ENCODE peak calls at places on chromosome 19, in seven cellular contexts. C, T, V, D, N, P and F are unnamed samples.

GRCh38 chr19:39045506-39045905 is 13.2 kb upstream of the FBXO27 start:
- ATAC-seq in C (no peak), T (no peak), V (no peak), D (no peak), N (no peak), P (no peak), F (no peak)

GRCh38 chr19:16446108-16447014 is 25.4 kb downstream of the EPS15L1 start:
- ATAC-seq in C (no peak), T (no peak), V (no peak), D (no peak), N (peak), P (no peak), F (peak)

GRCh38 chr19:30682576-30683536 is 310.7 kb downstream of the ZNF536 start:
- ATAC-seq in C (no peak), T (peak), V (peak), D (peak), N (peak), P (peak), F (peak)

GRCh38 chr19:49801966-49802661 is 11.0 kb downstream of the FUZ start:
- ATAC-seq in C (no peak), T (peak), V (peak), D (no peak), N (peak), P (peak), F (peak)

GRCh38 chr19:17109962-17110598 is 34.5 kb downstream of the MYO9B start:
- ATAC-seq in C (peak), T (no peak), V (peak), D (peak), N (peak), P (no peak), F (no peak)

GRCh38 chr19:55519461-55520311 is 17.2 kb downstream of the SBK2 start:
- ATAC-seq in C (no peak), T (no peak), V (no peak), D (no peak), N (no peak), P (peak), F (no peak)

GRCh38 chr19:14056069-14056666 is 5.7 kb downstream of the PALM3 start:
- ATAC-seq in C (no peak), T (no peak), V (no peak), D (no peak), N (no peak), P (no peak), F (no peak)

GRCh38 chr19:15300533-15301194 is 31.7 kb downstream of the BRD4 start:
- ATAC-seq in C (no peak), T (no peak), V (no peak), D (no peak), N (no peak), P (no peak), F (no peak)

GRCh38 chr19:17328517-17329060 is 6.1 kb downstream of the ANO8 start:
- ATAC-seq in C (peak), T (no peak), V (no peak), D (peak), N (no peak), P (no peak), F (no peak)

GRCh38 chr19:15050639-15051038 is 1.4 kb downstream of the CASP14 start:
- ATAC-seq in C (no peak), T (no peak), V (no peak), D (no peak), N (no peak), P (no peak), F (no peak)

GRCh38 chr19:42542791-42543190 is 14.5 kb upstream of the CEACAM1 start:
- ATAC-seq in C (no peak), T (no peak), V (no peak), D (no peak), N (no peak), P (peak), F (no peak)

GRCh38 chr19:41887711-41888382 is 4.9 kb downstream of the ARHGEF1 start:
- ATAC-seq in C (peak), T (peak), V (no peak), D (peak), N (no peak), P (no peak), F (no peak)

GRCh38 chr19:33247441-33247819 is 21.8 kb upstream of the SLC7A10 start:
- ATAC-seq in C (no peak), T (no peak), V (no peak), D (no peak), N (no peak), P (no peak), F (no peak)

GRCh38 chr19:21586341-21587116 is 81.1 kb downstream of the ZNF429 start:
- ATAC-seq in C (no peak), T (peak), V (peak), D (peak), N (peak), P (no peak), F (peak)

GRCh38 chr19:43504426-43505185 is at the start of gene PHLDB3:
- ATAC-seq in C (peak), T (peak), V (peak), D (peak), N (peak), P (peak), F (peak)

GRCh38 chr19:38277969-38278680 is 13.8 kb downstream of the SPINT2 start:
- ATAC-seq in C (no peak), T (peak), V (peak), D (no peak), N (peak), P (no peak), F (peak)

GRCh38 chr19:47143322-47144073 is 12.9 kb downstream of the SAE1 start:
- ATAC-seq in C (no peak), T (no peak), V (no peak), D (no peak), N (no peak), P (no peak), F (peak)

GRCh38 chr19:49362048-49362925 is at the start of gene TEAD2:
- ATAC-seq in C (no peak), T (no peak), V (peak), D (no peak), N (peak), P (peak), F (peak)

GRCh38 chr19:39709026-39709872 is 5.0 kb downstream of the LGALS14 start:
- ATAC-seq in C (no peak), T (no peak), V (no peak), D (no peak), N (no peak), P (no peak), F (no peak)

GRCh38 chr19:9126900-9127405 is at the start of gene OR7G3:
- ATAC-seq in C (no peak), T (no peak), V (no peak), D (no peak), N (no peak), P (no peak), F (no peak)

DNA sequence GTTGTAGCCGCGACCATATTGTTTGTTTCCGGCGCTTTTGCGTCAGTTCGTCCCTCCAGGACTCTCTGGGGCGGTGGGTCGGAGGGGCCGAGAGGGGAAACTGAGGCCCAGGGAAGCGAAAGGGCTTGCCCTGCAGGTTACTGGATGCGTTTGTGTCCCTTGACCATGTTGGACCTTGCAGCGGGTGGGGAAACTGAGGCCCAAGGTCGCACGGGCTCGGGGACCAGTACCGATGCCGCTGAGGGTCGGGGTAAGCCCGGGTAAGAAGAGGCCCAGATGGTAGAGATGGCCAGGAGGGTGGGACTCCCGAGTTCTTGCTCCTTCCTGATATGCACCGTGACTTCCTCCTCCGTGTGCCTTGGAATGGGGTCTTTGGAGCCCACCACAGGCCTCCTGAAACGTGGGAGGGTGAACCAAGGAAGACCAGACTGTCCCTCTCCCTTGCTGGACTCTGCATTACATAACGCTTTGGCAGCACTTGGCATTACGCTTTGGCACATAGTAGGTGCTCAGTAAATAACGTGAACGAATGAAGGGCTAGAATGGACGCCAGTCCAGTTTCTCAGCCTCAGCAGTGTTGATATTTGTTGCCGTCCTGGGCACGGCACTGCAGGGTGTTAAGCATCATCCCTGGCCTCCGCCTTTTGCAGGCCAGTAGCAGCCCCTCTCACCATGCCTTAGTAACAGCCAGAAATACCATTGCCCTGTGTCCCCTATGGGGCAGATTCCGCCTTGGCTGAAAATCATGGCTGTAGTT is 743 bp downstream of the CHAF1A start:
- ATAC-seq in C (no peak), T (no peak), V (no peak), D (no peak), N (no peak), P (no peak), F (no peak)
- H3K4me3 ChIP-seq in C (peak), T (peak), V (peak), D (peak), N (peak), P (peak), F (peak)

DNA sequence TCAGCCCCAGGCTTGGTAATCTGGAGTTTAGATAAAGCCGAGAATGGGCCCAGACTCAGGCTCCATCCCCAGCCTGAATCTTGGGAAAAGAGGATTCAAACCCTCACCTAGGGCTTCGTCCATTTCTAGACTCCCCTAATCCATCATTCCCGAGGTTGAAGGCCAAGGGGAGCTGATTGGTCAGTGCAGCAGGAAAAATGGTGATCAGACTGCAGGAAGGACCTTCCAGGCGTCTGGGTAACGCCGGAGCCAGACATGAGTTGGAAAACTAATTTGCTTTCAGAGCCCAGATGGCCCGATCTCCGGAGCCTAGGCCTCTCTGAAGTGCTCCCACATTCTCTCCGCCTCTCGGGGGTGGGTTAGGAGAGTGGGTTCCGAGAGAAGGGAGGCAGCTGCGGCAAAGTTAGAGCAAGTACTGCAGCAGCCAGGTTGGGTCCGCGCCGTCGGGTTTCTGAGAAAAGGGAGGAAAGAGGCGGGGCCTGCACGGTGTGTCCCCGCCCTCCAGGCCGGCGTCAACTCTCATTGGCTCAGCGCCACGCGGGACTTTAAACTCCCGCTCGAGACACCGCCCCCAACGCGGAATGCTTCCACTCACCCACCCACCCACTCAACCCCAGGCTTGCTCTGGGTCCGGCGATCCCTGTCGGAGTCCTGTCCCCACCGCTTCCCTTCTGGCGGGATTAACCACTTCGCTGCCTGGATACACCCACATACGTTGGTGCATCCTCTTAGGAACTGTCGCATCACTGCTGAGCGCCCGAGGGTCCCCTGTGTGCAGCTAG is 788 bp upstream of the RTBDN start:
- ATAC-seq in C (peak), T (peak), V (no peak), D (peak), N (no peak), P (peak), F (no peak)
- H3K4me3 ChIP-seq in C (no peak), T (peak), V (no peak), D (no peak), N (no peak), P (peak), F (no peak)

GRCh38 chr19:7476941-7477494 is 11.8 kb downstream of the PEX11G start:
- ATAC-seq in C (no peak), T (no peak), V (peak), D (no peak), N (no peak), P (no peak), F (no peak)
- H3K4me3 ChIP-seq in C (no peak), T (no peak), V (no peak), D (no peak), N (no peak), P (no peak), F (no peak)

DNA sequence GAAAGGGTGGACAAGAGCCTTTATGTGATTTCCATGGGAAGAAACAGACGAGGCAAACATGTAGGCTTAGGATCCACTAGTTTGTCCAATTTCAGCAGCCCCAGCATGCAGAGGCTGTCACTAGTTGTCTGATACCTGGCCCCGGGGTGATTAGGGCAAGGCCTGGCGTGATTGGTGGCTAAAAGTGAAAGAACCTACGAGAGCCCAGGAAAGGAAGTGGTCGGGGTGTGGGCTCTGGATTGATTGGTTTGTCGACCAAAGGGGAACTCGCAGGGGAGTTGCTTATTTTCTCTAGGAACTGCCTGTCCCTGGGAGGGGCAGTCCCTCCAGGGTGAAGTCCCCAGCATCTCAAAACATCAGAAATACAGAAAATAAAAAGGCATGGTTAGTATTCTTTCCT is 64.2 kb upstream of the UQCRFS1 start:
- ATAC-seq in C (peak), T (no peak), V (peak), D (peak), N (no peak), P (peak), F (no peak)
- H3K4me3 ChIP-seq in C (peak), T (no peak), V (no peak), D (no peak), N (no peak), P (no peak), F (no peak)

GRCh38 chr19:35000647-35001501 is 751 bp downstream of the GRAMD1A start:
- ATAC-seq in C (peak), T (peak), V (peak), D (peak), N (no peak), P (peak), F (no peak)

GRCh38 chr19:35004517-35005255 is 4.6 kb downstream of the GRAMD1A start:
- ATAC-seq in C (no peak), T (no peak), V (no peak), D (no peak), N (no peak), P (no peak), F (no peak)

GRCh38 chr19:34999498-35000337 is at the start of gene GRAMD1A:
- ATAC-seq in C (peak), T (peak), V (peak), D (peak), N (peak), P (peak), F (peak)

GRCh38 chr19:35000338-35000646 is 169 bp downstream of the GRAMD1A start:
- ATAC-seq in C (peak), T (no peak), V (no peak), D (no peak), N (no peak), P (no peak), F (no peak)

DNA sequence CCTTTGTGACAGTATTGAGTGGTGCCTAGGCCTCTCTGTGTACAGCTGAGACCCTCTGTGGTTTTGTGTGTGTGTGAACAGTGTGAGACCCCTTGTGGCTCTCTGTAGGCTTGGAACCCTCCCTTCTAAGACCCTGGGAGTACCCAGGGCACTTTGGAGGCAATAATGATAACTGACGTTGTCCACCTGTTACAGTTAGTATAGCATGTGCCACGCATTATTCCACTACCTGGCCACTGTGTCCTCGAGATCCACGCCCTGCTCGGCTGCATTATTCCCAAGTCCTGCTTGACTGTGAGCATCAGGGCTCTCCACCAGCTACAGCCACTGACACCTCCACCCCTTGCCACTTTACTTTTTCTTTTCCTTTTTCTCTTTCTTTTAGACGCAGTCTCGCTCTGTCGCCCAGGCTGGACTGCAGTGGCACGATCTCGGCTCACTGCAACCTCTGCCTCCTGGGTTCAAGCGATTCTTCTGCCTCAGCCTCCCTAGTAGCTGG is 2.0 kb downstream of the GRAMD1A start:
- ATAC-seq in C (no peak), T (no peak), V (no peak), D (no peak), N (no peak), P (no peak), F (no peak)
- H3K4me3 ChIP-seq in C (peak), T (peak), V (no peak), D (peak), N (no peak), P (peak), F (peak)

GRCh38 chr19:45924891-45925447 is 10.4 kb upstream of the NANOS2 start:
- ATAC-seq in C (no peak), T (no peak), V (no peak), D (no peak), N (no peak), P (no peak), F (no peak)

GRCh38 chr19:45931055-45931454 is 16.5 kb upstream of the NANOS2 start:
- ATAC-seq in C (no peak), T (no peak), V (no peak), D (no peak), N (no peak), P (no peak), F (no peak)

GRCh38 chr19:45922281-45922680 is 7.7 kb upstream of the NANOS2 start:
- ATAC-seq in C (no peak), T (peak), V (no peak), D (no peak), N (no peak), P (peak), F (no peak)

GRCh38 chr19:45929247-45929646 is 14.7 kb upstream of the NANOS2 start:
- ATAC-seq in C (no peak), T (no peak), V (no peak), D (no peak), N (no peak), P (no peak), F (no peak)

GRCh38 chr19:45927565-45928261 is 13.1 kb upstream of the NANOS2 start:
- ATAC-seq in C (peak), T (peak), V (peak), D (peak), N (peak), P (peak), F (peak)
- H3K4me3 ChIP-seq in C (no peak), T (peak), V (no peak), D (no peak), N (no peak), P (no peak), F (no peak)

DNA sequence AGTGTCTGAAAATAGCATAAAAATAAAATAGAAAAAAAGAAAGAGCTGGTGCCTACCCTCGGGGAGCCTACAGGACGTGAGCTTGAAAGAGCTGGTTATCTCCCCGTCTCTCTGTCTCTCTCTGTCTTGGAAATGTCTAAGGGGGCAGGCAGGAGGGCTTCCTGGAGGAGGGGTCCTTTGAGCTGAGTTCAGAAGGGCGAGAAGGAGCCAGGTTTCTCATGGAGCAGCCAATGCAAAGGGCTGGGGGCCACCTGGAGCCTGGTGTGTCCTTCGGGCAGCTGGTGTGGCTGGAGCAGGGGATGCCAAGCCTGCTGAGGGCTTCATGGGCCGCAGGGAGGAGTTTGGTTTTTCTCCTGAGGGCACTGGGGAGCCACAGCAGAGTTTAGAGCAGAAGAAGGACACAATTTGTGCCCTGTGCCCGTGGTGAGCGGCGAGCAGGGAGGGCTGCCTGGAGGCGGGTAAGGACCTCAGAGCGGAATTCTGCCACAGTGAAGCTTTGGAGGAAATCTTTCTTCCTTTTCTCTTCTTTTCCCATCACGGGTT is 38.6 kb downstream of the EFNA2 start:
- ATAC-seq in C (no peak), T (no peak), V (no peak), D (no peak), N (no peak), P (no peak), F (no peak)
- H3K4me3 ChIP-seq in C (no peak), T (no peak), V (peak), D (no peak), N (peak), P (peak), F (no peak)

DNA sequence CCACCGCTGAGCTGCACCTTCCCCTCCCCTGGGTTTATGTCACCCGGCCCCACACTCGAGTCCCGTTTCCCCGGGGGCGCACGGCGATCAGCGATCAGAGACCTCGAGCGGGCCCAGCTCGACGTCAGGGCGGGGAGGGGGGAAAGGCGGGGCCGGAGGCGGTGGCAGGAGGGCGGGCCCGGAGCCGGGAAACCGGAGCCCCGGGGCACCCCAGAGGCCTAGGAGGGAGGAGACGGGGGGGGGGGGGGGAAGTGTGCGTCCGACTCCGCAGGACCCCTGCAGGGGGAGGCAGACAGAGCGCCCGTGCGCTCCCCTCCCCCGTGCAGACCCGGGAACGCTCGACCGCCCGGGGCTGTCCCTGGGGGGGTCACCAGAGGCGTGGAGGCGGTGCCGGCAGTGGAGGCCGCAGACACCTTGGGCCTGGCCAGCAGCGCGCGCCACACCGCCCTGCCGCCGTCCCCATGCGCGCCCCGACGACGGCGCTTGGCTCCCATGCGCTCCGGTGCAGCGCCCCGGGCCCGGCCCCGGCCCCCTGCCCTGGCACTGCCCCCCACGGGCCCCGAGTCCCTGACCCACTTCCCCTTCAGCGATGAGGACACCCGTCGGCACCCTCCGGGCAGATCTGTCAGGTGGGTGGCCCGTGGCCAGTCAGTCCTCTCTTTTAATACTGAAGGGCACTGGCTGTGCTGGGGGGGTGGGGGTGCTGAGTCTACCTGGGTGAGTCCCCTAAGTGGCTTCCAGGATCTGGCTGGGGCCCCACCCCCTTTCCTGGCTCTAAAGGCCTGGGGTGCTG is 11.8 kb downstream of the PDE4A start:
- ATAC-seq in C (peak), T (peak), V (peak), D (peak), N (peak), P (peak), F (peak)
- H3K4me3 ChIP-seq in C (no peak), T (peak), V (peak), D (peak), N (peak), P (peak), F (peak)

GRCh38 chr19:53907193-53907581 is 1.9 kb upstream of the CACNG7 start:
- ATAC-seq in C (no peak), T (peak), V (no peak), D (no peak), N (no peak), P (peak), F (no peak)
- H3K4me3 ChIP-seq in C (no peak), T (peak), V (no peak), D (no peak), N (no peak), P (peak), F (no peak)